ENCODE peak calls at places on chromosomes 11 and 22, in five cellular contexts. P is GM06990, W is sigmoid colon, B is cardiac fibroblast, J is fibroblast of pulmonary artery. D is an unnamed sample.

GRCh38 chr11:34423300-34423699 is 15.4 kb upstream of the CAT start:
- DNase-seq in P (no peak), J (no peak), B (no peak), W (no peak), D (no peak)

GRCh38 chr11:135006800-135007199 is 594.8 kb upstream of the B3GAT1 start:
- DNase-seq in P (no peak), B (no peak), W (no peak), J (no peak), D (no peak)

GRCh38 chr11:87819141-87819540 is 356.1 kb downstream of the RAB38 start:
- DNase-seq in P (no peak), B (no peak), W (no peak), J (peak), D (no peak)

GRCh38 chr11:118924591-118925585 is 838 bp downstream of the BCL9L start:
- DNase-seq in P (peak), B (peak), W (peak), J (no peak), D (peak)

GRCh38 chr11:10122337-10123197 is 171.5 kb downstream of the SBF2 start:
- DNase-seq in B (peak), J (peak), P (no peak), W (peak), D (no peak)

GRCh38 chr11:133533205-133533604 is 904 bp upstream of the OPCML start:
- DNase-seq in J (no peak), W (no peak), P (no peak), B (no peak), D (no peak)

GRCh38 chr11:97269527-97269926 is 879.7 kb downstream of the JRKL start:
- DNase-seq in B (peak), P (no peak), J (peak), W (no peak), D (no peak)

GRCh38 chr11:65792456-65792855 is 5.6 kb downstream of the OVOL1 start:
- DNase-seq in J (no peak), W (no peak), P (no peak), B (no peak), D (no peak)

GRCh38 chr22:44192098-44192810 is 11.5 kb downstream of the PARVG start:
- DNase-seq in P (peak), B (no peak), J (peak), W (peak), D (no peak)

GRCh38 chr11:117733311-117733710 is 63.7 kb downstream of the DSCAML1 start:
- DNase-seq in W (no peak), P (no peak), J (no peak), B (no peak), D (no peak)

GRCh38 chr11:119476666-119477331 is 53.8 kb upstream of the THY1 start:
- DNase-seq in B (no peak), W (no peak), J (no peak), P (no peak), D (no peak)

GRCh38 chr11:122248130-122248529 is 132.1 kb upstream of the BLID start:
- DNase-seq in J (no peak), P (no peak), B (no peak), W (no peak), D (no peak)

DNA sequence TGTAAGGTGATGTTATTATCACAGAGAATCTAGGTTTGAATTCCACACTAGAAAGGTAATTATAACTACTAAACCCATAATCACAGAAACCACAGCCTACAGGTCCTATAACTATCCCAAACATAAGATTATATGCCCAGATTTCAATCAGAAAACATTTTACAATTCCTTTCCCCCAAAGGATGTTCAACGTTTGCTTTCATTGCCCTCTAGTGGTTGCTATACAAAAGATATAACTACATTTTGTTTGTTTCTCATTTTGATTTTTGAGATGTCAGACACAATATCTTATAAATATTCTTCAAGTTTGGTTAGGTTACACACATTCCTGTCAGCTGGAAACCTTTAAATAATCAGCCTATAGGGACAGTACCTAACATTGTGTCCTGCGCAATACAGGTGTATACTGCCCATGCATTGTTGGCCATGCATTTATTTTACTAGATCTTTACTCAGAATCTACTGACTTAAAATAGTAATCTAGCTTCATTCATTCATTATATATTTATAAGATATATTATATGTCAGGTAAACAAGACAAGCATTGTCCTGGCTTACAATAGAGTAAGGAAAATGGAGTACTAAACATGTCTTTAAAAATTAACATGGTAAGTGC is 530.5 kb upstream of the CCDC90B start:
- DNase-seq in J (peak), B (peak), W (no peak), P (no peak), D (no peak)
- TF ChIP-seq CTCF in J (peak), B (peak), W (no peak), P (peak), D (no peak)

DNA sequence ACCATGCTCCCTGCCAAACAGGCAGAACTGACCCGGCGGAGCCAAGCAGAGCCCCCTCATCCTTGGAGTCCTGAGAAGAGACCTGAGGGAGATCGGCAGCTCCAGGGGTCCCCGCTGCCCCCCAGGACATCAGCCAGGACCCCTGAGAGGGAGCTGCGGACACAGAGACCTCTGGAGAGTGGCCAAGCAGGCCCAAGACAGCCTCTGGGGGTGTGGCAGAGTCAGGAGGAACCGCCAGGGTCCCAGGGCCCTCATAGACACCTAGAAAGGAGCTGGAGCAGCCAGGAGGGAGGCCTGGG is 37.5 kb downstream of the TRIOBP start:
- DNase-seq in P (no peak), B (no peak), W (no peak), J (no peak), D (no peak)
- TF ChIP-seq CTCF in P (no peak), B (no peak), W (no peak), J (no peak), D (no peak)

DNA sequence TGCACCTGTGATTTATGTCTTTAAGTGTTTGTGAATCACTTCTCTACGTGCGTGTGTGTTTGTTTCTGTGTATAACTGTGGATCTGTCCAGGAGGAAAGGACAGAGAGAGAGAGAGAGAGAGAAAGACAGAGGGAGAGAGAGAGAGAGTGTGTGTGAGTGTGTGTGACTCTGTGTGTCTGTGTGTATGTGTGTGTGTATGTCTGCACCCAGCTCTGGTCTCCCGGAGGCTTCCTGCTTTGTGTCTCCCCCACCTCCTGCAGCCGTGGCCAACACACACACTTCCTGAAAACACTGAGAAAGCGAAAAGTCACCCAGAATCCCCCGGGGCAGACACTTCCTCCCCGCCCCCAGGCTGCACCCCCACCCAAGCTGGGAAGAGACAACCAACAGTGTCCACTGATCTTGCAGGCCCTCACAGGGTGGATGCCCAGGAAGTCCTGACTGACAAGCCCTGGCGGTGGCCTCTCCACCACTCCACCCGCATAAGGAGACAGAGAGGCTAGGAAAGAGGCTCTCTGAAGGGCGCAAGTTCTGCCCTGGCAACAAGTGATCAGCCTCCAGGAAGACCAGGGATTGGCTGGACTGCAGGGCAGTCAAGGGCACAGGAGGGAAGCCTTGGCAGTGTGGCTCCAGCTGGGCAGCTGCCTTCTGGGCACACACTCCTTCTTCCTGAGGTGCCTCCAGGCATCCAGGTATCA is 30.0 kb downstream of the ARAP1 start:
- DNase-seq in J (peak), W (peak), P (peak), B (peak), D (peak)
- TF ChIP-seq CTCF in J (no peak), W (no peak), P (no peak), B (no peak), D (no peak)

DNA sequence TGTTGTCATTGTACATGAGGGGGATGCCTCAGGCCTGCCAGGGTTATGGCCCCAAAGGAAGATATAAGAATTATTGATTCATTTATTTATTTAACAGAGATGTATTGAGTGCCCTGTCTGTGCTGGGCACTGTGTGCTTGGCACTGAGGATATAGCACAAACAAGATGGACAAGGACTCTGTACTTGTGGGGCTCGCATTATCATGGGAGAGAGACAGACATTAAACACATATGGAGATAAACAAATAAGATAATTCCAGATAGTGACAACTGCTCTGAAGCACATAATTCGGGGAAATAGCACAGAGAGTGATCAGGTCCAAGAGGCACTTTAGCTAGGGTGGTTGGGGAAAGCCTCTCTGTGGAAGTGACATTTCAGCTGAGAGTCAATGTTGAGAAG is 119.8 kb upstream of the ARHGAP20 start:
- DNase-seq in B (no peak), J (no peak), P (no peak), W (no peak), D (no peak)
- TF ChIP-seq CTCF in B (no peak), J (no peak), P (no peak), W (no peak), D (no peak)

DNA sequence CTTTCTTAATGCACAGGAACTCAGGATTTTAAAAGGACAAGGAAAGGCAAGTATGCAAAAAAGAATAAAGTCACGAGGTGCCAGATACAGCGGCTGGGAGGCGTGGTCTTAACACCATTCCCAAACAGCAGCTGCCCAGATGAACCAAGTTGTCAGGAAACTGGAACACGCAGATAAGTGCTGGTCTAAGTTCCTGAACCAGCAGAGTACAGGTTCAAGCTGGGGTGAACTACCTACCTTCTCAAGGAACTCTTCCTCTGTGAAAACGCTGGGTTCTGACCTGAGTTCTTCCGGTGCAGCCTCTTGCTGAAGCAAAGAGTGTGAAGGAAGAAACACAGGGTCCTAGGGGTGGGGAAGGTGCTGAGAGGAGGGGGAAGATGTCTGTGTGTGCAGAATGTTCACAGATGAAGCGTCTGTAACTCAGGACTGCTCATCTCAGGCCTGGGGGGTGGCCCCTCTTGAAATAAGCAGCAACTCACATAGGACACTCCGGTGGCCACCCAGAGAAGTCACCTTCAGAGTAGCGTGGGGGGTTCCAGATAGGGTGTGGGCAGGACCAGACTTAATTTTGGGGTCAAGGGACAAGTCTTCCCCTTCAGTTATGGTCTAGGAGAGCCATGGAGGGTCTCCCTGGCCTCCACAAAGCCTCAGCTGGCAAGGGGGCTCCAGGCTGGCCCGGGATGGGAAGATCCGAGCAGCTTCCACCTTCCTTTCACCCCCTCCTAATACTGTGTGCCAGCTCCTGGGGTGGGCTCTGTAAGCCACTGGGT is 3.2 kb downstream of the TPST2 start:
- DNase-seq in W (peak), B (peak), J (no peak), P (no peak), D (no peak)
- TF ChIP-seq CTCF in W (no peak), B (no peak), J (no peak), P (no peak), D (no peak)